ENCODE peak calls at places on chromosomes 2 and 18, in seven cellular contexts. One of them, this sample, is unnamed.

GRCh38 chr2:98350411-98350810 is 4.2 kb downstream of the CNGA3 start:
- DNase-seq in heart left ventricle: no peak
- DNase-seq in A549: no peak
- DNase-seq in HCT116: no peak
- DNase-seq in Panc1: no peak
- DNase-seq in colonic mucosa: no peak
- DNase-seq in effector memory CD4-positive, alpha-beta T cell: no peak
- DNase-seq in this sample: no peak

GRCh38 chr2:25079050-25079635 is 37.3 kb downstream of the EFR3B start:
- DNase-seq in heart left ventricle: no peak
- DNase-seq in A549: no peak
- DNase-seq in HCT116: no peak
- DNase-seq in Panc1: no peak
- DNase-seq in colonic mucosa: no peak
- DNase-seq in effector memory CD4-positive, alpha-beta T cell: no peak
- DNase-seq in this sample: no peak

GRCh38 chr2:164920430-164920829 is 34.9 kb downstream of the SLC38A11 start:
- DNase-seq in heart left ventricle: no peak
- DNase-seq in A549: peak
- DNase-seq in HCT116: no peak
- DNase-seq in Panc1: no peak
- DNase-seq in colonic mucosa: no peak
- DNase-seq in effector memory CD4-positive, alpha-beta T cell: no peak
- DNase-seq in this sample: no peak

GRCh38 chr2:173059941-173060575 is 15.6 kb upstream of the MAP3K20 start:
- DNase-seq in heart left ventricle: no peak
- DNase-seq in A549: no peak
- DNase-seq in HCT116: no peak
- DNase-seq in Panc1: no peak
- DNase-seq in colonic mucosa: no peak
- DNase-seq in effector memory CD4-positive, alpha-beta T cell: no peak
- DNase-seq in this sample: no peak

GRCh38 chr2:96082211-96083063 is 33.9 kb downstream of the ADRA2B start:
- DNase-seq in heart left ventricle: no peak
- DNase-seq in A549: no peak
- DNase-seq in HCT116: no peak
- DNase-seq in Panc1: no peak
- DNase-seq in colonic mucosa: peak
- DNase-seq in effector memory CD4-positive, alpha-beta T cell: no peak
- DNase-seq in this sample: no peak

GRCh38 chr2:217743407-217743806 is 259.4 kb downstream of the TNS1 start:
- DNase-seq in heart left ventricle: no peak
- DNase-seq in A549: no peak
- DNase-seq in HCT116: no peak
- DNase-seq in Panc1: no peak
- DNase-seq in colonic mucosa: no peak
- DNase-seq in effector memory CD4-positive, alpha-beta T cell: no peak
- DNase-seq in this sample: no peak

GRCh38 chr18:73979742-73980141 is 167.9 kb downstream of the FBXO15 start:
- DNase-seq in heart left ventricle: no peak
- DNase-seq in A549: no peak
- DNase-seq in HCT116: no peak
- DNase-seq in Panc1: no peak
- DNase-seq in colonic mucosa: no peak
- DNase-seq in effector memory CD4-positive, alpha-beta T cell: no peak
- DNase-seq in this sample: no peak

GRCh38 chr2:172408143-172408766 is 19.1 kb upstream of the ITGA6 start:
- DNase-seq in heart left ventricle: no peak
- DNase-seq in A549: no peak
- DNase-seq in HCT116: no peak
- DNase-seq in Panc1: no peak
- DNase-seq in colonic mucosa: no peak
- DNase-seq in effector memory CD4-positive, alpha-beta T cell: no peak
- DNase-seq in this sample: no peak

DNA sequence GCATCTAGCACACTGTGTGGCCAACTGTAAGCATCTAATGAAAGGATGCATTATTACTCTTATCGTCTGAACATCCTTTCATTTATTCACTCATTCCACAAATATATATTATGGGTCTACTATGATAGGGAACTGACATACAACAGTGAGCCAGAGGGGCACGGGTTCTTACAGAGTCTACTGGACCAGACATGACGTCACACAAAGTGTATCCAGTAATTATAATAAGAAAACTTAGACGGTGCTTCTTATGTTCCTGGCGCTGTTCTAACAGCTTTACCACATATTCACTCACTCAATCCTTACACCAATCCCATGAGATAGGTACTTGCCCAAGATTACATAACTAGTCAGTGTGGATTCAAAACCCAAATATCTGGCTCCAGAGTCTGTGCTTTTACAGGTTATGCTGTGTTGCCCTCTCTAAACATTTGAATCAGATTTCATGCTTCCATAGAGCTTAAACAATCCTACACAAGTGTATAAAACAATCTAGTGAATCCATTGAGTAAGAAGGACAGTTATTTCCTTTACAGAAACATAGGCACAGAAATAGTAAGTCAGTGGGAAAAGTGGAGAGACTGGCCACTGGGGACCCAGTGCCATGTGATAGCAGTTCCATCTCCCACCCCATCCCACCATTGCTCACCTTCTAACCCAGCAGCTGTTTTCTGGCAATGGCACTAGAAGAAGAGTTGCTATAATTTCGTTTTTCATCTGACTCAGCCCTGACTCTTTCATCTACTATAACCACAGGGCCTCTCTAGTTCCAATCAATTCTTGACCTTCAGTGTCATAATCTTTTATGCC is 24.2 kb upstream of the ARL5A start:
- DNase-seq in heart left ventricle: no peak
- DNase-seq in A549: no peak
- DNase-seq in HCT116: no peak
- DNase-seq in Panc1: no peak
- DNase-seq in colonic mucosa: no peak
- DNase-seq in effector memory CD4-positive, alpha-beta T cell: no peak
- DNase-seq in this sample: no peak
- H3K27ac ChIP-seq in heart left ventricle: no peak
- H3K27ac ChIP-seq in A549: no peak
- H3K27ac ChIP-seq in HCT116: no peak
- H3K27ac ChIP-seq in Panc1: no peak
- H3K27ac ChIP-seq in colonic mucosa: no peak
- H3K27ac ChIP-seq in effector memory CD4-positive, alpha-beta T cell: no peak
- H3K27ac ChIP-seq in this sample: no peak

GRCh38 chr2:106139575-106139935 is 54.5 kb downstream of the UXS1 start:
- DNase-seq in heart left ventricle: no peak
- DNase-seq in A549: no peak
- DNase-seq in HCT116: no peak
- DNase-seq in Panc1: no peak
- DNase-seq in colonic mucosa: no peak
- DNase-seq in effector memory CD4-positive, alpha-beta T cell: no peak
- DNase-seq in this sample: no peak
- H3K27ac ChIP-seq in heart left ventricle: no peak
- H3K27ac ChIP-seq in A549: no peak
- H3K27ac ChIP-seq in HCT116: no peak
- H3K27ac ChIP-seq in Panc1: no peak
- H3K27ac ChIP-seq in colonic mucosa: peak
- H3K27ac ChIP-seq in effector memory CD4-positive, alpha-beta T cell: peak
- H3K27ac ChIP-seq in this sample: peak

DNA sequence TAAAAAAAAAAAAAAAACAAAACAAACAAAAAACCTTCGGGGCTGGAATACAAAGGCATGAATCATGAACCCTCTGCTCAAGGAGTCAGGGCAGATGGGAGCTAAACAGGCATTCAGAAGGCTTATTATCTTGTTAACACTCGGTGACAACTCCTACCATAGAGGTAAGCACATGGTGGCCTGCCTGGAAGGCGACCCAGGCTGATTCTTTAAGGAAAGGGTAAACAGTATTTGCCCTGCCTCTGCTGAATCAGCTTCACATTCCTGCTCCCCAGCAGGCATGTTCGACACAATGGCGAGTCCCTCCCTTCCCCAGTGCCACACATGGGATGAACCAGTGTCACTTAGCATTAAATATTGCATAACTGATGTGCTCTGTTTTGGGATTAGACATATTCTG is 191.9 kb downstream of the ARL4C start:
- DNase-seq in heart left ventricle: no peak
- DNase-seq in A549: peak
- DNase-seq in HCT116: no peak
- DNase-seq in Panc1: no peak
- DNase-seq in colonic mucosa: no peak
- DNase-seq in effector memory CD4-positive, alpha-beta T cell: no peak
- DNase-seq in this sample: no peak
- H3K27ac ChIP-seq in heart left ventricle: no peak
- H3K27ac ChIP-seq in A549: peak
- H3K27ac ChIP-seq in HCT116: no peak
- H3K27ac ChIP-seq in Panc1: peak
- H3K27ac ChIP-seq in colonic mucosa: no peak
- H3K27ac ChIP-seq in effector memory CD4-positive, alpha-beta T cell: no peak
- H3K27ac ChIP-seq in this sample: no peak

GRCh38 chr2:36466135-36466534 is 110.6 kb downstream of the CRIM1 start:
- DNase-seq in heart left ventricle: no peak
- DNase-seq in A549: no peak
- DNase-seq in HCT116: no peak
- DNase-seq in Panc1: no peak
- DNase-seq in colonic mucosa: no peak
- DNase-seq in effector memory CD4-positive, alpha-beta T cell: no peak
- DNase-seq in this sample: no peak
- H3K27ac ChIP-seq in heart left ventricle: no peak
- H3K27ac ChIP-seq in A549: no peak
- H3K27ac ChIP-seq in HCT116: no peak
- H3K27ac ChIP-seq in Panc1: no peak
- H3K27ac ChIP-seq in colonic mucosa: no peak
- H3K27ac ChIP-seq in effector memory CD4-positive, alpha-beta T cell: no peak
- H3K27ac ChIP-seq in this sample: no peak

GRCh38 chr2:241965931-241966412 is 96.4 kb downstream of the RTP5 start:
- DNase-seq in heart left ventricle: peak
- DNase-seq in A549: no peak
- DNase-seq in HCT116: peak
- DNase-seq in Panc1: peak
- DNase-seq in colonic mucosa: no peak
- DNase-seq in effector memory CD4-positive, alpha-beta T cell: no peak
- DNase-seq in this sample: peak
- H3K27ac ChIP-seq in heart left ventricle: no peak
- H3K27ac ChIP-seq in A549: no peak
- H3K27ac ChIP-seq in HCT116: peak
- H3K27ac ChIP-seq in Panc1: peak
- H3K27ac ChIP-seq in colonic mucosa: peak
- H3K27ac ChIP-seq in effector memory CD4-positive, alpha-beta T cell: no peak
- H3K27ac ChIP-seq in this sample: no peak

GRCh38 chr18:55464581-55464980 is 123.4 kb downstream of the TCF4 start:
- DNase-seq in heart left ventricle: no peak
- DNase-seq in A549: no peak
- DNase-seq in HCT116: no peak
- DNase-seq in Panc1: no peak
- DNase-seq in colonic mucosa: no peak
- DNase-seq in effector memory CD4-positive, alpha-beta T cell: no peak
- DNase-seq in this sample: no peak
- H3K27ac ChIP-seq in heart left ventricle: no peak
- H3K27ac ChIP-seq in A549: no peak
- H3K27ac ChIP-seq in HCT116: no peak
- H3K27ac ChIP-seq in Panc1: no peak
- H3K27ac ChIP-seq in colonic mucosa: no peak
- H3K27ac ChIP-seq in effector memory CD4-positive, alpha-beta T cell: no peak
- H3K27ac ChIP-seq in this sample: no peak

GRCh38 chr18:28834889-28835288 is 658.0 kb upstream of the CDH2 start:
- DNase-seq in heart left ventricle: no peak
- DNase-seq in A549: peak
- DNase-seq in HCT116: no peak
- DNase-seq in Panc1: peak
- DNase-seq in colonic mucosa: no peak
- DNase-seq in effector memory CD4-positive, alpha-beta T cell: no peak
- DNase-seq in this sample: no peak
- H3K27ac ChIP-seq in heart left ventricle: no peak
- H3K27ac ChIP-seq in A549: peak
- H3K27ac ChIP-seq in HCT116: no peak
- H3K27ac ChIP-seq in Panc1: no peak
- H3K27ac ChIP-seq in colonic mucosa: no peak
- H3K27ac ChIP-seq in effector memory CD4-positive, alpha-beta T cell: no peak
- H3K27ac ChIP-seq in this sample: no peak

DNA sequence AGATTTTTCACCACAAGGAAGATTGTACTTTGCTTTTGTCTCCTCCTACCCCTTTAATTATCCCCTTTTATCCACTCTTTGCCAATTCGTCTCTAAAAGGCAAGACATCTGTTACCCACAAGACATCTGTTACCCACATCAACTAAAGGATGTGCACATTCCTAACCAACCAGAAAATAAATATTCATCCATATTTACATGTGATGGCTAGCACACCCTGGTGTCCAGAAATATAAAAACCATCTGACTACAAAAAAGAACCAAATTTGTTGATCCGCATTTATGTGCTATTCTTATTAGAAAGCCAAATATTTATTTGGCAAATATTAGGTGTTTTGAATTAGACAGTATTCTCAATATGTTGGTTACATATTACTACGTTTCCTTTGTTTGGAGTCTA is 35.7 kb downstream of the ACVR1C start:
- DNase-seq in heart left ventricle: no peak
- DNase-seq in A549: peak
- DNase-seq in HCT116: no peak
- DNase-seq in Panc1: no peak
- DNase-seq in colonic mucosa: no peak
- DNase-seq in effector memory CD4-positive, alpha-beta T cell: no peak
- DNase-seq in this sample: no peak
- H3K27ac ChIP-seq in heart left ventricle: no peak
- H3K27ac ChIP-seq in A549: no peak
- H3K27ac ChIP-seq in HCT116: no peak
- H3K27ac ChIP-seq in Panc1: no peak
- H3K27ac ChIP-seq in colonic mucosa: no peak
- H3K27ac ChIP-seq in effector memory CD4-positive, alpha-beta T cell: no peak
- H3K27ac ChIP-seq in this sample: no peak